ENCODE peak calls at places on chromosomes 5 and 9, in six cellular contexts. Y, N, U, O, P and G are unnamed samples.

GRCh38 chr9:18359335-18359734 is 114.6 kb upstream of the ADAMTSL1 start:
- DNase-seq in N (no peak), O (no peak), U (peak; percentile 84), Y (no peak), P (no peak), G (no peak)

GRCh38 chr5:153636713-153637112 is 146.2 kb downstream of the GRIA1 start:
- DNase-seq in O (no peak), N (no peak), Y (no peak), P (no peak), U (peak; percentile 20), G (no peak)

GRCh38 chr5:119302916-119303897 is 52.6 kb upstream of the TNFAIP8 start:
- DNase-seq in N (no peak), P (no peak), Y (no peak), U (peak; percentile 97), O (no peak), G (no peak)

GRCh38 chr5:57416246-57416996 is 66.2 kb downstream of the ACTBL2 start:
- DNase-seq in Y (no peak), O (no peak), U (peak; percentile 94), N (no peak), P (no peak), G (no peak)

GRCh38 chr5:96896806-96897205 is 20.5 kb downstream of the ERAP2 start:
- DNase-seq in U (no peak), N (no peak), O (no peak), Y (no peak), P (no peak), G (no peak)

GRCh38 chr9:110582156-110582555 is 2.6 kb upstream of the SVEP1 start:
- DNase-seq in O (no peak), Y (no peak), P (no peak), N (no peak), U (no peak), G (no peak)

GRCh38 chr5:34533582-34534236 is 122.4 kb upstream of the RAI14 start:
- DNase-seq in U (peak; percentile 27), Y (no peak), P (no peak), N (no peak), O (no peak), G (no peak)

GRCh38 chr9:21443849-21444625 is 3.8 kb downstream of the IFNA1 start:
- DNase-seq in Y (no peak), U (no peak), N (no peak), O (no peak), P (no peak), G (no peak)

GRCh38 chr5:145548097-145548496 is 287.0 kb downstream of the PRELID2 start:
- DNase-seq in P (no peak), U (no peak), O (no peak), Y (no peak), N (no peak), G (no peak)

GRCh38 chr5:111585946-111586345 is 73.6 kb upstream of the STARD4 start:
- DNase-seq in U (no peak), Y (no peak), P (no peak), N (no peak), O (no peak), G (no peak)

GRCh38 chr5:172179032-172179989 is 8.7 kb downstream of the STK10 start:
- DNase-seq in N (no peak), P (peak; percentile 57), Y (no peak), U (peak; percentile 30), O (no peak), G (peak; percentile 61)

GRCh38 chr9:19230356-19231125 is at the start of gene DENND4C:
- DNase-seq in Y (peak; percentile 80), N (peak; percentile 92), O (peak; percentile 87), U (peak; percentile 78), P (peak; percentile 86), G (peak; percentile 53)

GRCh38 chr9:77290373-77290772 is 113.0 kb downstream of the VPS13A start:
- DNase-seq in Y (no peak), N (no peak), O (no peak), P (no peak), U (no peak), G (no peak)

GRCh38 chr5:94903719-94904118 is 285.2 kb downstream of the SLF1 start:
- DNase-seq in O (no peak), U (peak; percentile 26), N (no peak), P (no peak), Y (no peak), G (no peak)

GRCh38 chr5:88877826-88878225 is 5.2 kb downstream of the MEF2C start:
- DNase-seq in P (no peak), U (peak; percentile 10), N (no peak), Y (no peak), O (no peak), G (no peak)

GRCh38 chr9:8649157-8649556 is 849.6 kb upstream of the DMAC1 start:
- DNase-seq in Y (no peak), P (no peak), O (no peak), U (peak; percentile 18), N (no peak), G (no peak)

GRCh38 chr5:155768342-155768741 is 558.6 kb upstream of the SGCD start:
- DNase-seq in N (no peak), P (no peak), O (no peak), Y (no peak), U (no peak), G (no peak)